ENCODE peak calls at places on chromosome 14, in four cellular contexts. A, G, D and Y are unnamed samples.

GRCh38 chr14:92274055-92274454 is 48.9 kb upstream of the SLC24A4 start:
- DNase-seq in G (no peak), D (no peak), A (no peak), Y (no peak)

GRCh38 chr14:68607852-68608232 is 185.0 kb downstream of the ZFP36L1 start:
- DNase-seq in A (no peak), G (no peak), D (no peak), Y (no peak)

GRCh38 chr14:102993523-102993922 is 63.8 kb downstream of the CDC42BPB start:
- DNase-seq in D (no peak), G (no peak), A (no peak), Y (no peak)

GRCh38 chr14:91108941-91109611 is 4.8 kb upstream of the DGLUCY start:
- DNase-seq in D (no peak), A (no peak), G (peak), Y (peak)

GRCh38 chr14:33704486-33704885 is 246.4 kb downstream of the EGLN3 start:
- DNase-seq in D (no peak), A (no peak), G (no peak), Y (no peak)

GRCh38 chr14:32354716-32355115 is 25.6 kb downstream of the AKAP6 start:
- DNase-seq in A (no peak), D (no peak), G (peak), Y (no peak)

GRCh38 chr14:101894365-101895113 is 69.8 kb upstream of the DYNC1H1 start:
- DNase-seq in A (no peak), G (no peak), D (no peak), Y (no peak)

GRCh38 chr14:57845802-57846531 is 19.9 kb downstream of the SLC35F4 start:
- DNase-seq in G (no peak), D (no peak), A (no peak), Y (no peak)

GRCh38 chr14:29627141-29627540 is 300.5 kb downstream of the PRKD1 start:
- DNase-seq in G (no peak), A (no peak), D (no peak), Y (no peak)

GRCh38 chr14:59754256-59754655 is 116.3 kb downstream of the RTN1 start:
- DNase-seq in D (no peak), A (no peak), G (no peak), Y (no peak)

GRCh38 chr14:47346849-47347248 is 328.6 kb downstream of the MDGA2 start:
- DNase-seq in G (no peak), A (no peak), D (no peak), Y (no peak)

GRCh38 chr14:23359722-23360447 is 5.1 kb downstream of the EFS start:
- DNase-seq in A (no peak), G (no peak), D (no peak), Y (no peak)

GRCh38 chr14:69600304-69600891 is 11.0 kb upstream of the SUSD6 start:
- DNase-seq in D (no peak), G (no peak), A (no peak), Y (no peak)

GRCh38 chr14:92253381-92253894 is 69.5 kb upstream of the SLC24A4 start:
- DNase-seq in G (no peak), D (no peak), A (no peak), Y (no peak)

GRCh38 chr14:34098985-34099349 is 148.1 kb upstream of the EGLN3 start:
- DNase-seq in G (no peak), A (no peak), D (no peak), Y (no peak)

GRCh38 chr14:53411110-53411509 is 258.0 kb upstream of the DDHD1 start:
- DNase-seq in D (peak), A (no peak), G (no peak), Y (no peak)

GRCh38 chr14:103095210-103095778 is 769 bp downstream of the EXOC3L4 start:
- DNase-seq in A (no peak), G (peak), D (no peak), Y (no peak)

GRCh38 chr14:53927171-53927570 is 29.5 kb downstream of the BMP4 start:
- DNase-seq in A (no peak), D (peak), G (no peak), Y (no peak)

GRCh38 chr14:69611264-69612013 is at the start of gene SUSD6:
- DNase-seq in G (peak), A (peak), D (peak), Y (peak)

GRCh38 chr14:88142990-88143389 is 138.1 kb downstream of the GPR65 start:
- DNase-seq in A (no peak), D (no peak), G (no peak), Y (no peak)

GRCh38 chr14:92385561-92385960 is 62.6 kb downstream of the SLC24A4 start:
- DNase-seq in G (no peak), D (no peak), A (no peak), Y (no peak)

GRCh38 chr14:93120522-93120921 is 4.8 kb upstream of the ITPK1 start:
- DNase-seq in D (no peak), G (no peak), A (no peak), Y (no peak)

GRCh38 chr14:32722631-32723183 is 216.0 kb upstream of the NPAS3 start:
- DNase-seq in A (no peak), G (no peak), D (no peak), Y (no peak)

GRCh38 chr14:100140452-100141132 is 18.9 kb downstream of the DEGS2 start:
- DNase-seq in G (no peak), A (peak), D (no peak), Y (no peak)
- TF ChIP-seq CTCF in G (no peak), A (no peak), D (peak), Y (peak)

DNA sequence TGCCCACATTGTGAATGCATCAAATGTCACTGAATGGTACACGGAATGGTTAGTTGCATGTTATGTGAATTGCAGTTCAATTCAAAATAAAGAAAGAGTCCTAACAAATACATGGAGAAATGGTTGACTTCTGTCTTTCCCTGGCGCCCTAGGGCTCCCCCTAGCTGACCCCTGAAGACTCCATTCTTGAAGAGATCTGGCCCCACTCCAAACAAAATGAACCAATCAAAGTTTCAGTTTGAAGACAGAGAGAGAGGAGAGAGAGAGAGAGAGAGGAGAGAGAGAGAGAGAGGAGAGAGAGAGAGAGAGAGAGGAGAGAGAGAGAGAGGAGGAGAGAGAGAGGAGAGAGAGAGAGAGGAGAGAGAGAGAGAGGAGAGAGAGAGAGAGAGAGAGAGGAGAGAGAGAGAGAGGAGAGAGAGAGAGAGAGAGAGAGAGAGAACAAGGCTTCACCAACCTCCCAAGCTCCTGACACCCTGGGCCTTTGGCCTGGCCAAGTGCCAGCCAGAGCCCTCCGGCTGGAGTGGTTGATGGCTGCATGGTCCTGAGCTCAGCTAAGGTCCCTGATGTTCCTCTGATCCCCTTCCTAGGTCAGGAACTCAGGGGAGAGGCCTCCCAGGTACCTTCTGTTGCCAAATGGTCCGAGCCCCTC is 188.7 kb downstream of the ESRRB start:
- DNase-seq in D (no peak), G (no peak), A (no peak), Y (no peak)
- TF ChIP-seq CTCF in D (no peak), G (no peak), A (no peak), Y (no peak)

GRCh38 chr14:71701990-71702389 is 230.2 kb upstream of the RGS6 start:
- DNase-seq in A (no peak), G (no peak), D (peak), Y (no peak)

GRCh38 chr14:71703477-71703876 is 228.8 kb upstream of the RGS6 start:
- DNase-seq in D (no peak), A (no peak), G (no peak), Y (no peak)

GRCh38 chr14:71704210-71704609 is 228.0 kb upstream of the RGS6 start:
- DNase-seq in A (no peak), D (no peak), G (no peak), Y (no peak)

GRCh38 chr14:71702799-71703198 is 229.4 kb upstream of the RGS6 start:
- DNase-seq in A (no peak), G (no peak), D (no peak), Y (no peak)

GRCh38 chr14:71705460-71705859 is 226.8 kb upstream of the RGS6 start:
- DNase-seq in D (no peak), A (no peak), G (no peak), Y (no peak)
- TF ChIP-seq CTCF in D (no peak), A (no peak), G (no peak), Y (no peak)

GRCh38 chr14:75562494-75562893 is 15.9 kb upstream of the FLVCR2 start:
- DNase-seq in A (no peak), D (no peak), G (no peak), Y (no peak)

GRCh38 chr14:75559045-75559444 is 19.4 kb upstream of the FLVCR2 start:
- DNase-seq in A (no peak), D (no peak), G (no peak), Y (no peak)

GRCh38 chr14:75562048-75562447 is 16.4 kb upstream of the FLVCR2 start:
- DNase-seq in G (no peak), A (no peak), D (no peak), Y (no peak)

GRCh38 chr14:75559451-75560187 is 18.8 kb upstream of the FLVCR2 start:
- DNase-seq in A (no peak), D (no peak), G (no peak), Y (peak)

DNA sequence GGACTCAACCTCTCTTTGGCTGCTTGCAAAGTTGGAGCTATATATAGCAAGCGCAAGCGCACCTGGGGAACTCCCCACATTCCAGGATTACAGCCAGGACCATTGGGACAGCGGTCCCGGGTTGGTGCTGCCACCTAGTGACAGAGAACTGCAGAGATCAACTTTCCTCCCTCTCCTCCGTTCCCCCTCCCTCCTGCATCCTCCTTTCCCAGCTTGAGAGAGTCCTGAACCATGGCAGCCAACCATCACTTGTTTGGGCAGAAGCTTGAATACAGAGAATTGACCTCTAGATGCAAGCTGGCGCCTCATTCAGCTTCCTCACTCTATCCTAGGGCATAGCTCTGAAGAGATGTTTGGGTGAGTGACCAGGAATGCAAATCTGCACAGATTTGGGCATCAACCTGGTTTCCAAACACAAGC is 17.4 kb upstream of the FLVCR2 start:
- DNase-seq in G (peak), D (no peak), A (peak), Y (peak)
- TF ChIP-seq CTCF in G (peak), D (peak), A (peak), Y (peak)

GRCh38 chr14:52185178-52185577 is 82.3 kb upstream of the PTGDR start:
- DNase-seq in G (no peak), D (no peak), A (no peak), Y (no peak)

GRCh38 chr14:52175982-52176502 is 91.5 kb upstream of the PTGDR start:
- DNase-seq in A (no peak), D (no peak), G (no peak), Y (no peak)

GRCh38 chr14:52182853-52183252 is 84.6 kb upstream of the PTGDR start:
- DNase-seq in A (no peak), D (no peak), G (no peak), Y (no peak)

DNA sequence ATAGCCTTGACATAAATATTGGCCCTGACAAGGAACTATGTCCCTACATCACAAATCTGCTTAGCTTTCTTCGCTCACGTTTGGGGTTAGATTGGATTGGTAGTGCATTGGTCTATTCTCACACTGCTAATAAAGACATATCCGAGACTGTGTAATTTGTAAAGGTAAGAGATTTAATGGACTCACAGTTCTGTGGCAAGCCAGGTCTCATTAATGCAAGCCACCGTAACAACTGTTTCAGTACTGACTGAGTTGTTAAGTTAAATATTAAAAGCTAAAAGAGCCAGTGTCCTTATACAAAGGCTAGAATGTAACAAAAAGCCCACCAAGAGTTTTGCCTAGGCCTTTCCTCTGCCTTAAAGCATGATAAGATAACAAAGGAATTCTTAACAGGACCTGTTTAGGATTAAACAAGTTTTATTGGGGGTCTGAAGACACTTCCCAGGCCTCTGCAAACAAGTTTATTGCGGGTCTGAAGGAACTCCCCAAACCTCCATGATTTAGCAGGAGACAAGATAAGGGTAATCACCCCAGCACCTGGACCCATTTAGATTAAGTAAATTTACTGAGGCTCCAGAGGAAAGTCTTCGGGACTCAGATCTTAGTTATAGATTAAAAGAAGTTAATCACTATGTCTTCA is 88.2 kb upstream of the PTGDR start:
- DNase-seq in D (no peak), A (no peak), G (no peak), Y (no peak)
- TF ChIP-seq CTCF in D (no peak), A (no peak), G (no peak), Y (no peak)

GRCh38 chr14:22266141-22266442 is 322.9 kb downstream of the DAD1 start:
- DNase-seq in D (no peak), A (no peak), G (no peak), Y (no peak)

GRCh38 chr14:22264759-22265158 is 324.3 kb downstream of the DAD1 start:
- DNase-seq in G (no peak), A (no peak), D (no peak), Y (no peak)

GRCh38 chr14:22263961-22264360 is 325.1 kb downstream of the DAD1 start:
- DNase-seq in G (no peak), D (no peak), A (no peak), Y (no peak)

GRCh38 chr14:22266683-22267082 is 322.3 kb downstream of the DAD1 start:
- DNase-seq in A (no peak), D (no peak), G (no peak), Y (no peak)

DNA sequence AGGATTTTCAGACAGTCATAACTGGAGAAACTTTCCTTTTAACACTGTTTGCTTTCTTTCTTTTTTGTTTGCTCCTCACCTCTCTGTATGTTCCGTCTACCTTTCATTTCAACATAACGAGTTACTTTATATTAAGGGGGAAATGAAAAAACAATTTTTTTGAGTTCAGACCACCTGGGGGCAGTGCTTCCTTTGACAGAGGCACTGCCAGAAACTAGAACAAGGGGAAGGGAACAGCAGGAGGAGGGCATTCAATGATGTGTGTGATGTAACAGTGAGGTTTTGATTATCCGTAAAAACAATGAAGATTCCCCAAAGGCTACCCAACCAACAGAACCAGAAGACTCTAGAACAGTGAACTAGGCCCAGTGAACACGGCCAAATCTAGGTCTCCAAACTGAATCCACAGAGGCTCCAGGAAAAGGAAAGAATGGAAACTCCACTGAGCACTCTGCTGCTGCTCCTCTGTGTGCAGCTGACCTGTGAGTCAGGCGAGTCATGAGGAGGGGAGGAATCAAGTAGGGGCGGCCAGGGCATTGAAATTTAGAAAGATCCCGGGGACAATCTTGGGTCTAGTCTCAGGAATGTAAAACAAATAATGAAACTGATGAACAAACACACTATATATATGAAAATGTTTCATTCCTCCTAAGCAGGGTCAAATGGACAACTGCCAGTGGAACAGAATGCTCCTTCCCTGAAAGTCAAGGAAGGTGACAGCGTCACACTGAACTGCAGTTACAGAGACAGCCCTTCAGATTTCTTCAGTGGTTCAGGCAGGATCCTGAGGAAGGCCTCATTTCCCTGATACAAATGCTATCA is 323.5 kb downstream of the DAD1 start:
- DNase-seq in A (no peak), D (no peak), G (no peak), Y (no peak)
- TF ChIP-seq CTCF in A (no peak), D (peak), G (no peak), Y (no peak)